ENCODE peak calls at places on chromosome 16, in five cellular contexts. F is spleen; A is fibroblast of lung; C is neural crest cell; V is activated CD8-positive, alpha-beta T cell treated with anti-CD3 and anti-CD28 coated beads for 36 hours. X is an unnamed sample.

GRCh38 chr16:75074920-75075687 is 41.5 kb downstream of the LDHD start:
- DNase-seq in F (peak), A (no peak), C (no peak), V (peak), X (no peak)

GRCh38 chr16:57039148-57039812 is 49.9 kb downstream of the NLRC5 start:
- DNase-seq in F (peak), A (peak), C (no peak), V (peak), X (no peak)

GRCh38 chr16:20074089-20074956 is 633 bp upstream of the GPR139 start:
- DNase-seq in F (no peak), A (no peak), C (no peak), V (no peak), X (no peak)

GRCh38 chr16:89242795-89243200 is 25.3 kb downstream of the ZNF778 start:
- DNase-seq in F (no peak), A (no peak), C (no peak), V (no peak), X (no peak)

GRCh38 chr16:70688266-70688742 is 2.5 kb upstream of the MTSS2 start:
- DNase-seq in F (peak), A (peak), C (no peak), V (no peak), X (peak)

GRCh38 chr16:10993649-10994048 is 49.3 kb downstream of the CLEC16A start:
- DNase-seq in F (no peak), A (no peak), C (no peak), V (no peak), X (no peak)

GRCh38 chr16:4496305-4496704 is 20.1 kb downstream of the HMOX2 start:
- DNase-seq in F (no peak), A (peak), C (no peak), V (no peak), X (no peak)

GRCh38 chr16:78513838-78514237 is 414.4 kb downstream of the WWOX start:
- DNase-seq in F (no peak), A (peak), C (no peak), V (no peak), X (no peak)

GRCh38 chr16:28063611-28064061 is at the start of gene GSG1L:
- DNase-seq in F (peak), A (no peak), C (no peak), V (no peak), X (no peak)

DNA sequence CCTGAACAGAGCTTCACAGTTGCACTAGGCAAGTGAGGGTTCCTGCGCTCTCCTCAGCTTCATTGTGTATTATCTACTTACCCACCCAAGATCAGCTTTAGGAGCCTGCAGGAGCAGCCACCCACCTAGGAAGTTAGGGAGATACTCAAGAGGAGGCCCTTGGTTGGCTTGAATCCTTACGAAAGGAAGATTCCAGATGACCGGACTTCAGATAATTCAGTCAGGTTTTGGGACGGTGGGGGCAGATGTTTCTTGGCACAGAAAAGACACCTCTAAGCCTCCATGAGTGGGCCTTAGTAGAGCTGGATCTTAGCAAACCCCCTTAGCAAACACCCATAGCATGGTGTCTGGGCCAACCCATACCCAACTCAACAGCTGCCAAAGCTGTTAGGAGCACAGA is 2.4 kb upstream of the CBFB start:
- DNase-seq in F (peak), A (no peak), C (no peak), V (no peak), X (no peak)
- TF ChIP-seq CTCF in F (no peak), A (no peak), C (no peak), V (no peak), X (no peak)

GRCh38 chr16:16133943-16134604 is 89.2 kb downstream of the ABCC6 start:
- DNase-seq in F (no peak), A (no peak), C (no peak), V (no peak), X (no peak)

GRCh38 chr16:16136588-16136987 is 86.7 kb downstream of the ABCC6 start:
- DNase-seq in F (no peak), A (no peak), C (no peak), V (no peak), X (no peak)

GRCh38 chr16:16131204-16131603 is 92.1 kb downstream of the ABCC6 start:
- DNase-seq in F (no peak), A (no peak), C (no peak), V (no peak), X (no peak)

GRCh38 chr16:16127469-16128116 is 95.7 kb downstream of the ABCC6 start:
- DNase-seq in F (peak), A (peak), C (peak), V (peak), X (no peak)

GRCh38 chr16:16131659-16132058 is 91.6 kb downstream of the ABCC6 start:
- DNase-seq in F (no peak), A (no peak), C (no peak), V (no peak), X (no peak)
- TF ChIP-seq CTCF in F (no peak), A (no peak), C (no peak), V (no peak), X (no peak)

GRCh38 chr16:51722467-51722866 is 571.4 kb upstream of the SALL1 start:
- DNase-seq in F (no peak), A (no peak), C (no peak), V (no peak), X (no peak)
- TF ChIP-seq CTCF in F (no peak), A (no peak), C (no peak), V (peak), X (no peak)

GRCh38 chr16:26111900-26112299 is 420.1 kb downstream of the HS3ST4 start:
- DNase-seq in F (no peak), A (no peak), C (no peak), V (no peak), X (no peak)
- TF ChIP-seq CTCF in F (no peak), A (no peak), C (peak), V (no peak), X (no peak)

X was measured in chondrocyte.